ENCODE peak calls at places on chromosome 13, in nine cellular contexts. One of them, this sample, is unnamed.
A peak's percentile ranks its signal among the peaks of the same experiment; 100 is the strongest.

GRCh38 chr13:86922936-86923335 is 748.2 kb upstream of the SLITRK5 start:
- DNase-seq in lower lobe of right lung: no peak
- DNase-seq in RWPE1: no peak
- DNase-seq in kidney tubule cell: no peak
- DNase-seq in SHP77: no peak
- DNase-seq in progenitor cell of endocrine pancreas: no peak
- DNase-seq in NCI-H446: no peak
- DNase-seq in GM23338: no peak
- DNase-seq in cardiac fibroblast: no peak
- DNase-seq in this sample: no peak

GRCh38 chr13:106100261-106100919 is 435.1 kb downstream of the EFNB2 start:
- DNase-seq in lower lobe of right lung: no peak
- DNase-seq in RWPE1: no peak
- DNase-seq in kidney tubule cell: peak; percentile 40
- DNase-seq in SHP77: no peak
- DNase-seq in progenitor cell of endocrine pancreas: no peak
- DNase-seq in NCI-H446: no peak
- DNase-seq in GM23338: peak; percentile 86
- DNase-seq in cardiac fibroblast: no peak
- DNase-seq in this sample: no peak

GRCh38 chr13:95005300-95005699 is 293.0 kb upstream of the SOX21 start:
- DNase-seq in lower lobe of right lung: no peak
- DNase-seq in RWPE1: no peak
- DNase-seq in kidney tubule cell: no peak
- DNase-seq in SHP77: no peak
- DNase-seq in progenitor cell of endocrine pancreas: no peak
- DNase-seq in NCI-H446: no peak
- DNase-seq in GM23338: no peak
- DNase-seq in cardiac fibroblast: no peak
- DNase-seq in this sample: no peak

GRCh38 chr13:100533588-100534041 is 55.0 kb downstream of the GGACT start:
- DNase-seq in lower lobe of right lung: peak; percentile 61
- DNase-seq in RWPE1: no peak
- DNase-seq in kidney tubule cell: peak; percentile 46
- DNase-seq in SHP77: no peak
- DNase-seq in progenitor cell of endocrine pancreas: no peak
- DNase-seq in NCI-H446: no peak
- DNase-seq in GM23338: no peak
- DNase-seq in cardiac fibroblast: no peak
- DNase-seq in this sample: no peak

GRCh38 chr13:45728759-45729158 is 26.6 kb downstream of the CBY2 start:
- DNase-seq in lower lobe of right lung: no peak
- DNase-seq in RWPE1: peak; percentile 23
- DNase-seq in kidney tubule cell: peak; percentile 22
- DNase-seq in SHP77: peak; percentile 53
- DNase-seq in progenitor cell of endocrine pancreas: no peak
- DNase-seq in NCI-H446: no peak
- DNase-seq in GM23338: peak; percentile 89
- DNase-seq in cardiac fibroblast: no peak
- DNase-seq in this sample: no peak

GRCh38 chr13:89695343-89696257 is 1651.9 kb upstream of the MIR17HG start:
- DNase-seq in lower lobe of right lung: no peak
- DNase-seq in RWPE1: peak; percentile 17
- DNase-seq in kidney tubule cell: peak; percentile 69
- DNase-seq in SHP77: peak; percentile 65
- DNase-seq in progenitor cell of endocrine pancreas: peak; percentile 42
- DNase-seq in NCI-H446: no peak
- DNase-seq in GM23338: peak; percentile 73
- DNase-seq in cardiac fibroblast: peak; percentile 50
- DNase-seq in this sample: peak; percentile 17

GRCh38 chr13:72290962-72291681 is 424.1 kb upstream of the DACH1 start:
- DNase-seq in lower lobe of right lung: no peak
- DNase-seq in RWPE1: peak; percentile 30
- DNase-seq in kidney tubule cell: peak; percentile 99
- DNase-seq in SHP77: no peak
- DNase-seq in progenitor cell of endocrine pancreas: no peak
- DNase-seq in NCI-H446: no peak
- DNase-seq in GM23338: peak; percentile 47
- DNase-seq in cardiac fibroblast: peak; percentile 44
- DNase-seq in this sample: no peak

GRCh38 chr13:113976711-113977684 is 3.1 kb upstream of the C13orf46 start:
- DNase-seq in lower lobe of right lung: peak; percentile 51
- DNase-seq in RWPE1: peak; percentile 73
- DNase-seq in kidney tubule cell: peak; percentile 69
- DNase-seq in SHP77: no peak
- DNase-seq in progenitor cell of endocrine pancreas: no peak
- DNase-seq in NCI-H446: no peak
- DNase-seq in GM23338: no peak
- DNase-seq in cardiac fibroblast: peak; percentile 82
- DNase-seq in this sample: no peak

GRCh38 chr13:66212511-66212910 is 1017.6 kb downstream of the PCDH9 start:
- DNase-seq in lower lobe of right lung: no peak
- DNase-seq in RWPE1: no peak
- DNase-seq in kidney tubule cell: no peak
- DNase-seq in SHP77: no peak
- DNase-seq in progenitor cell of endocrine pancreas: no peak
- DNase-seq in NCI-H446: no peak
- DNase-seq in GM23338: no peak
- DNase-seq in cardiac fibroblast: no peak
- DNase-seq in this sample: no peak

GRCh38 chr13:110447058-110447511 is 114.4 kb downstream of the RAB20 start:
- DNase-seq in lower lobe of right lung: no peak
- DNase-seq in RWPE1: no peak
- DNase-seq in kidney tubule cell: no peak
- DNase-seq in SHP77: no peak
- DNase-seq in progenitor cell of endocrine pancreas: no peak
- DNase-seq in NCI-H446: no peak
- DNase-seq in GM23338: no peak
- DNase-seq in cardiac fibroblast: no peak
- DNase-seq in this sample: no peak

GRCh38 chr13:46668302-46668720 is 115.3 kb downstream of the LRCH1 start:
- DNase-seq in lower lobe of right lung: no peak
- DNase-seq in RWPE1: peak; percentile 10
- DNase-seq in kidney tubule cell: peak; percentile 60
- DNase-seq in SHP77: no peak
- DNase-seq in progenitor cell of endocrine pancreas: no peak
- DNase-seq in NCI-H446: no peak
- DNase-seq in GM23338: no peak
- DNase-seq in cardiac fibroblast: peak; percentile 93
- DNase-seq in this sample: no peak

GRCh38 chr13:30873519-30873918 is 32.6 kb upstream of the MEDAG start:
- DNase-seq in lower lobe of right lung: no peak
- DNase-seq in RWPE1: no peak
- DNase-seq in kidney tubule cell: no peak
- DNase-seq in SHP77: no peak
- DNase-seq in progenitor cell of endocrine pancreas: no peak
- DNase-seq in NCI-H446: no peak
- DNase-seq in GM23338: no peak
- DNase-seq in cardiac fibroblast: no peak
- DNase-seq in this sample: no peak

GRCh38 chr13:27362064-27362751 is 62.2 kb upstream of the GTF3A start:
- DNase-seq in lower lobe of right lung: peak; percentile 90
- DNase-seq in RWPE1: peak; percentile 87
- DNase-seq in kidney tubule cell: peak; percentile 85
- DNase-seq in SHP77: peak; percentile 85
- DNase-seq in progenitor cell of endocrine pancreas: peak; percentile 88
- DNase-seq in NCI-H446: peak; percentile 35
- DNase-seq in GM23338: peak; percentile 96
- DNase-seq in cardiac fibroblast: peak; percentile 80
- DNase-seq in this sample: peak; percentile 80

This sample was measured in NCI-H524 treated with DMSO at 0.1 percent for 48 hours.